ENCODE peak calls at places on chromosome 18, in six cellular contexts. F is cardiac fibroblast, R is HuH-7.5, O is HTR-8/SVneo, Q is MCF 10A, J is lower lobe of right lung. Y is an unnamed sample.

GRCh38 chr18:67484458-67484857 is 32.1 kb downstream of the DSEL start:
- DNase-seq in F (no peak), R (no peak), Q (no peak), J (no peak), O (no peak), Y (no peak)

GRCh38 chr18:28718696-28719095 is 541.8 kb upstream of the CDH2 start:
- DNase-seq in J (no peak), R (no peak), F (no peak), Q (no peak), O (no peak), Y (no peak)

GRCh38 chr18:48694295-48694694 is 155.5 kb downstream of the CTIF start:
- DNase-seq in R (no peak), Q (no peak), O (no peak), F (no peak), J (no peak), Y (no peak)

GRCh38 chr18:57819671-57820460 is 16.8 kb upstream of the ATP8B1 start:
- DNase-seq in O (peak), R (peak), J (peak), F (peak), Q (peak), Y (no peak)

GRCh38 chr18:59501876-59502221 is 142.8 kb upstream of the LMAN1 start:
- DNase-seq in F (no peak), J (no peak), Q (no peak), O (no peak), R (no peak), Y (no peak)

GRCh38 chr18:48749768-48750167 is 201.0 kb downstream of the SMAD7 start:
- DNase-seq in R (no peak), F (peak), J (no peak), Q (no peak), O (no peak), Y (no peak)

GRCh38 chr18:49690307-49690706 is 123.0 kb downstream of the ACAA2 start:
- DNase-seq in R (no peak), J (no peak), F (peak), Q (peak), O (peak), Y (no peak)

GRCh38 chr18:45441110-45441842 is 174.0 kb upstream of the SLC14A2 start:
- DNase-seq in R (no peak), O (no peak), Q (peak), F (peak), J (no peak), Y (no peak)

GRCh38 chr18:75638597-75639467 is 211.3 kb upstream of the SMIM21 start:
- DNase-seq in O (no peak), J (no peak), Q (peak), F (peak), R (no peak), Y (no peak)

GRCh38 chr18:10239138-10239537 is 215.3 kb upstream of the APCDD1 start:
- DNase-seq in Q (no peak), J (peak), F (peak), R (no peak), O (no peak), Y (no peak)

GRCh38 chr18:46110406-46110805 is 6.2 kb downstream of the HAUS1 start:
- DNase-seq in F (no peak), Q (peak), J (no peak), O (no peak), R (no peak), Y (no peak)

GRCh38 chr18:56517181-56517580 is 121.2 kb downstream of the TXNL1 start:
- DNase-seq in O (no peak), Q (no peak), R (no peak), F (no peak), J (no peak), Y (no peak)

GRCh38 chr18:35715139-35715538 is 133.6 kb downstream of the GALNT1 start:
- DNase-seq in O (no peak), J (no peak), R (no peak), F (no peak), Q (no peak), Y (no peak)

GRCh38 chr18:12744103-12744502 is 41.3 kb downstream of the PSMG2 start:
- DNase-seq in J (no peak), Q (peak), R (peak), O (peak), F (peak), Y (peak)

GRCh38 chr18:24492445-24492844 is 32.0 kb downstream of the HRH4 start:
- DNase-seq in F (no peak), Q (no peak), J (no peak), O (no peak), R (no peak), Y (no peak)

GRCh38 chr18:5729983-5730699 is 165.2 kb downstream of the TMEM200C start:
- DNase-seq in O (no peak), F (no peak), R (no peak), Q (no peak), J (no peak), Y (no peak)

GRCh38 chr18:62033207-62033606 is 140.4 kb upstream of the RNF152 start:
- DNase-seq in J (no peak), Q (no peak), F (no peak), R (no peak), O (no peak), Y (no peak)

GRCh38 chr18:6929370-6930102 is 188.1 kb downstream of the LAMA1 start:
- DNase-seq in R (no peak), F (no peak), O (no peak), Q (no peak), J (no peak), Y (peak)

GRCh38 chr18:70288171-70288850 is 534 bp upstream of the SOCS6 start:
- DNase-seq in F (peak), O (no peak), R (no peak), Q (peak), J (peak), Y (peak)

GRCh38 chr18:68480196-68480595 is 234.7 kb downstream of the TMX3 start:
- DNase-seq in R (no peak), O (no peak), F (no peak), Q (no peak), J (no peak), Y (no peak)

GRCh38 chr18:58316400-58316942 is 272.4 kb downstream of the NEDD4L start:
- DNase-seq in Q (no peak), J (no peak), F (no peak), O (no peak), R (no peak), Y (no peak)

GRCh38 chr18:3411854-3412268 is 38.1 kb upstream of the TGIF1 start:
- DNase-seq in R (no peak), Q (no peak), J (peak), F (peak), O (no peak), Y (no peak)

GRCh38 chr18:72539861-72540260 is 4.3 kb downstream of the CBLN2 start:
- DNase-seq in O (no peak), Q (no peak), R (no peak), J (no peak), F (no peak), Y (no peak)

GRCh38 chr18:28044036-28044435 is 132.9 kb downstream of the CDH2 start:
- DNase-seq in F (no peak), R (no peak), J (no peak), Q (no peak), O (no peak), Y (no peak)

GRCh38 chr18:60044290-60045006 is 144.7 kb downstream of the PMAIP1 start:
- DNase-seq in F (peak), R (no peak), Q (peak), J (no peak), O (peak), Y (no peak)